ENCODE peak calls at places on chromosomes 11 and 22, in four cellular contexts. E is brain microvascular endothelial cell, Z is heart left ventricle, L is right atrium auricular region. I is an unnamed sample.

GRCh38 chr11:13294771-13295579 is 17.4 kb downstream of the BMAL1 start:
- DNase-seq in L (no peak), E (no peak), Z (no peak), I (no peak)

GRCh38 chr11:18277560-18278271 is 11.7 kb downstream of the SAA1 start:
- DNase-seq in Z (no peak), E (no peak), L (no peak), I (no peak)

GRCh38 chr11:83933008-83933407 is 646.8 kb upstream of the CCDC90B start:
- DNase-seq in E (no peak), Z (no peak), L (no peak), I (no peak)

GRCh38 chr22:40324468-40325305 is 21.6 kb upstream of the ADSL start:
- DNase-seq in L (no peak), E (no peak), Z (no peak), I (no peak)

GRCh38 chr11:78441956-78442355 is 24.3 kb upstream of the GAB2 start:
- DNase-seq in L (no peak), E (no peak), Z (no peak), I (no peak)

GRCh38 chr11:104003491-104003890 is 32.9 kb upstream of the DDI1 start:
- DNase-seq in Z (no peak), L (no peak), E (peak), I (no peak)

GRCh38 chr11:13126430-13126829 is 117.3 kb downstream of the RASSF10 start:
- DNase-seq in L (no peak), Z (no peak), E (peak), I (peak)

GRCh38 chr22:38613588-38613987 is 42.6 kb downstream of the FAM227A start:
- DNase-seq in L (no peak), E (no peak), Z (no peak), I (no peak)

GRCh38 chr11:67356867-67357561 is 3.7 kb upstream of the POLD4 start:
- DNase-seq in Z (peak), L (peak), E (no peak), I (no peak)

GRCh38 chr11:35318977-35319925 is 100.1 kb downstream of the SLC1A2 start:
- DNase-seq in L (no peak), Z (no peak), E (no peak), I (no peak)

GRCh38 chr11:103202048-103202651 is 92.9 kb downstream of the DYNC2H1 start:
- DNase-seq in L (no peak), E (peak), Z (no peak), I (no peak)

GRCh38 chr11:57323503-57324153 is 1.1 kb downstream of the TNKS1BP1 start:
- DNase-seq in E (peak), Z (no peak), L (no peak), I (no peak)

GRCh38 chr11:126607374-126607773 is 251.9 kb downstream of the ST3GAL4 start:
- DNase-seq in Z (peak), L (peak), E (peak), I (no peak)

GRCh38 chr11:33266418-33267215 is 9.4 kb downstream of the HIPK3 start:
- DNase-seq in L (peak), Z (no peak), E (peak), I (no peak)

GRCh38 chr11:7688238-7688826 is 15.0 kb upstream of the CYB5R2 start:
- DNase-seq in E (no peak), L (no peak), Z (no peak), I (no peak)

GRCh38 chr11:6607190-6607635 is 3.6 kb downstream of the ILK start:
- DNase-seq in L (no peak), Z (no peak), E (no peak), I (no peak)

GRCh38 chr11:128621491-128622136 is 34.3 kb upstream of the ETS1 start:
- DNase-seq in Z (peak), L (peak), E (peak), I (peak)

GRCh38 chr11:108538022-108538424 is 39.8 kb upstream of the POGLUT3 start:
- DNase-seq in Z (no peak), E (no peak), L (no peak), I (no peak)

GRCh38 chr11:73452726-73453125 is 76.5 kb downstream of the RELT start:
- DNase-seq in Z (no peak), L (no peak), E (no peak), I (no peak)

GRCh38 chr11:128610765-128611617 is 23.6 kb upstream of the ETS1 start:
- DNase-seq in L (no peak), E (no peak), Z (peak), I (no peak)

DNA sequence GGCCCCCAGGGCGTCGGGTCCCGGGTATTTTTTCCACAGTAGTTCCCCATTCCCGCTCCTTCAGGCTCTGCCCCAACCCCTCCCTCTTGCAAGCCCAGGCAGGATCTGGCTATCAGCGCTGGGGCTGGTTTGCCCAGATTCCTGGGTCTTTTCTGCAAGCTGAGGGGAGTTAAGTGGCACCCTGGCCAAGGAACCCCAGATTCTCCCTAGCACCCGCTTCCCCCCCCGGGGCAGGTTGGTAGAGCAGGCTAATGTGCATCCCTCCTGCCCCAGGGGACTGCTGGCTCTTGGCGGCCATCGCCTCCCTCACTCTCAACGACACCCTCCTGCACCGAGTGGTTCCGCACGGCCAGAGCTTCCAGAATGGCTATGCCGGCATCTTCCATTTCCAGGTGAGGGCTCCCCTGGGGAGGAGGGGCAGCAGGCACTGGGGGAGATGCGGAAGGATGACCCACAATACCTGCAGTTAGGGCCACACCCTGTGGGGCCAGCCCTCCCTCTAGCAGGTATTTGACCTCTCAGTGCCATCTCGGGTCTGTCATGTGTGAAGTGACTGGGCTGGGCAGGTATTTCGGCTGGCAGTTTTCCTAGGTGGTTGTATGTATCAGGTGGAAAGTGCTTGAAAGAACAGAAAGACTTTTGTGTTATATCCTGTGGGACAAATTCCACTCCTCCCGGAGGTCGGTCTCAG is 1.6 kb downstream of the CAPN1 start:
- DNase-seq in E (no peak), Z (no peak), L (no peak), I (no peak)
- H3K4me3 ChIP-seq in E (peak), Z (no peak), L (no peak), I (no peak)

GRCh38 chr11:69654660-69655478 is 13.9 kb downstream of the CCND1 start:
- DNase-seq in E (no peak), Z (peak), L (no peak), I (no peak)
- TF ChIP-seq CTCF in E (no peak), Z (no peak), L (no peak), I (no peak)

DNA sequence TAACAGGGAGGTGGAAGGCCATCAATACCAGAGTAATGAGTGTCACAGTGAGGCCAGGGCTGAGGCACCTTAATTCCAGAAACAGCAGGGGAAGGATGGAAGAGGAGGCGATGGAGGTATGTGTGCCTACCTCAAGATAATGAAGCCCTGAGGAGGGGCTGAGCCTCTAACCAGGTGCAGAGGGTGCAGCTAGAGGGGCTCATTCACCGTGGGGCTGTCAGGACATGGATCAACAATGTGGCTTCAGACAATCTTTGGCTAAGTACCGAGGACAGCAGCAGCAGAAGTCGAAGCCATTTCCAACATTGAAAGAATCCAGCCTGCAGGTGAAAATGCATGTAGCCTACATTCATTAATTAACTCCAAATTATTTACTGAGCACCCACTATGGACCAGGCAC is 205.7 kb upstream of the SNX19 start:
- DNase-seq in Z (no peak), E (no peak), L (no peak), I (no peak)
- H3K4me3 ChIP-seq in Z (no peak), E (no peak), L (no peak), I (no peak)

DNA sequence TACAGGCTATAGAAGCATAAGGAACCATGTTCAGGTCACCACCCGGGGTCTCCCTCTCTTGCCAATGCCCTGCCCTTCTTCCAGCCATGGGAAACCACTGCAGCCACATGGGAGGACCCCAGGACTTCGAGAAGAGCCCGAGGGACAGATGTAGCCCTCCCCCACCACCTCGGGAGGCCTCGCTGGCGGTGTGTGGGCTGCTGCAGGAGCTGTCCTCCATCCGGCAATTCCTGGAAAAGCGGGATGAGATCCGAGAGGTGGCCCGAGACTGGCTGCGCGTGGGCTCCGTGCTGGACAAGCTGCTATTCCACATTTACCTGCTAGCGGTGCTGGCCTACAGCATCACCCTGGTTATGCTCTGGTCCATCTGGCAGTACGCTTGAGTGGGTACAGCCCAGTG is 14.5 kb downstream of the HTR3A start:
- DNase-seq in Z (no peak), E (no peak), L (no peak), I (no peak)
- TF ChIP-seq CTCF in Z (no peak), E (no peak), L (no peak), I (no peak)

DNA sequence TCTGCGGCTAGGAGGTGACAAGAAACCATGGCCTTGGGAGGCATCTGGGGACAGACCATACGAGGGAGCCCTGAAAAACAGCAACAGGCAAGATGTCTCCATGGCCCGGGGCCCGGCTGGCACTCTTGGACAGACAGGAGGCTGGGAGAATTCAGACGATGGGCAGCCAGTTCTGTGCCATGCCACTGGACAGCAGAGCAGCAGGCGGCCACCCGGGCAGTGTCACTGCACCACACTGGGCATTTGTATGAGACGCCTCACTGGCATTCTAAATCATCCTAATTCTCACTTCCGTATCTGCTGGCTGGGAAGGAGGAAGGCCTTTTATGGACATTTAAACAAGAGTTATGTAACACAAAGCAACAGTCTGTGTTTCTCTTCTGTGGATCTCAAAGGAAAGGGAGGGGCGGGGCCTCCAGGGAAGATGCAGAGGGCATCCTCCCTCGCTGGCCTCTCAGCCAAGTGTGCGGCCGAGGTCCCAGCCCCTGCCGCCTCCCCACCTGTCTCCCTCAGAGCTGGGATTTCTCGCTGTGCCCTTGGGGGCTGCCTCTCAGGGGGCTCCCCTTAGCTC is 350.3 kb downstream of the SHANK2 start:
- DNase-seq in L (no peak), E (no peak), Z (no peak), I (no peak)
- H3K4me3 ChIP-seq in L (no peak), E (no peak), Z (no peak), I (no peak)

DNA sequence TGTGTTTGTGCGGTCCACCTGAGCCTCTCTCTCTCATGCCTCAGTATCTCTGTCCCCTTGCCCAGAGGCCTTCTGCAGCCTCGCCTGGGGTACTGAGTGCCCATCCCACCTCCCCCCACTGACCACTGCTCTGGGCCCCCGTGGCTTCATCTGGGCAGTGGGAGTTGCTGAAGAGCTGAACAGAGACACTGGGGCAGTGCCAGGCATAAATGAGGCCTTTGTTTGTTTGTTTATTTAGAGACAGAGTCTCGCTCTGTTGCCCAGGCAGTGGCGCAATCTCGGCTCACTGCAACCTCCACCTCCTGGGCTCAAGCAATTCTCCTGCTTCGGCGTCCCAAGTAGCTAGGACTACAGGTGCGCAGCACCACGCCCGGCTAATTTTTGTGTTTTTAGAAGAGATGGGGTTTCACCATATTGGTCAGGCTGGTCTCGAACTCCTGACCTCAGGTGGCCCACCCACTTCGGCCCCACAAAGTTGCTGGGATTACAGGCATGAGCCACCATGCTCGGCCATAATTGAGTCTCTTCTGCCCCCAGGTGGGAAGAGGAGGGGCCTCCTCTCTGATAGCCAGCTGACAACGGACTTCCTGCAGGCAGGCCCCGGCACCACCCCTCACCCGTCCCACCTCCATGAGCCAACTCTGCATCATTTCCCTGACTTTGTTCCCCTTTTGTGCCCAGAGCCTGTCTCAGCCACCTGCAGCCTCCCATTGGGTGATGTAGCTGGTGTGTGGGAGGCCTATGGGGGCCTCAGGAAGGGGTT is 9.3 kb downstream of the CRYBB3 start:
- DNase-seq in E (no peak), Z (no peak), L (no peak), I (no peak)
- TF ChIP-seq CTCF in E (no peak), Z (no peak), L (no peak), I (no peak)

GRCh38 chr11:122306776-122307479 is 190.9 kb upstream of the BLID start:
- DNase-seq in Z (no peak), L (no peak), E (no peak), I (no peak)
- H3K4me3 ChIP-seq in Z (no peak), L (no peak), E (no peak), I (no peak)

DNA sequence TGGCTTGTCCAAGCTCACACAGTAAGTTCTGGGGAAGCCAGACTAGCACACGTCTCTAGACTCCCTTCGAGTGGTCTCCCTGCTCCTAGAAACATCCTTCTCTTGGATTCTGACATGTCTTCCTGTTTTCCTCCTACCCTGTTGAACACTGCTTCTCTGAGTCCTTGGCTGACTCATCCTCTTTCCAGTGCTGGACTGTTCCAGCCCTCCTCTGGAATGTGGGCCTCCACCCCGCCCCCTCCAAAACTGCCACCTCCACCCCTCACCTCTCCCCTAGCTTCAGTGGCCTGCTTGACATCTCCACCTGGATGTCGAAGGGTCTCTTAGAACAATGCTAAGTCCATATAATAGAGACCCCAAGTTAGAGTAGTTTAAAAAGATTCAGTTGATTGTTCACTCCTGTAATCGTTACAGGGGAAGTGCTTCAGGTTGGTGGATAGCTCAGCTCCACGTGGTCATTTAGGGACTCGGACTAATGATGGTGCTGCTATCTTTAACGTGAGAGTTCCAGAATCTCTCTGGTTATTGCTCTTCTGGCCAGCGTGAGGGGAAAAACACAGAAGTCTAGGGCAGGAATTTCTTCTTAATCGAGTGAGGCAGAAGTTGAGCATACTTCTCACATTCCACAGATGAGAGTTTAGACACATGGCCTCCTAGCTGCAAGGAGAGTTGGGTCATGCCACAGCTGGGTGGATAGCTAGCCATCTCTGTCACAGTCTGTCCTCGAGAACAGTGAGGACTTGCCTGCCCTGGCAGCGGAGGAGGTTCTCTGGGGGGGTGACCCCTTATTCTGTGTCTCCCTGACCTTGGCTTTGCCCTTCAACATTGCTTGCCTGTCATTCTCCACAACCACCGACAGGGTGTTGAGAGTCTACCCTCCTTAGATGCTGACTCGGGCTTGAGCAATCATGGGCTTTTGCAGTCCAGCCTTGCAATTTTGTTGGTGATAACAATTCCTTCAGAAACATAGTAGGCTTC is 4.7 kb upstream of the C11orf96 start:
- DNase-seq in E (peak), L (no peak), Z (no peak), I (no peak)
- TF ChIP-seq CTCF in E (peak), L (no peak), Z (no peak), I (no peak)